ENCODE peak calls at places on chromosomes 5 and 9, in ten cellular contexts. L is adrenal gland, H is sigmoid colon, W is A549, M is upper lobe of left lung, A is stomach, U is gastrocnemius medialis, C is HepG2, S is body of pancreas, Y is esophagus muscularis mucosa. G is an unnamed sample.

GRCh38 chr5:60257852-60258251 is 364.3 kb upstream of the PDE4D start:
- DNase-seq in C (peak), H (no peak), W (no peak), Y (no peak), L (no peak), S (no peak), U (no peak), A (no peak), M (peak), G (no peak)

GRCh38 chr5:78610163-78610583 is 38.4 kb downstream of the LHFPL2 start:
- DNase-seq in W (no peak), M (no peak), C (no peak), A (no peak), U (no peak), H (peak), Y (no peak), L (no peak), S (peak), G (no peak)

GRCh38 chr5:68383888-68384310 is 168.3 kb downstream of the PIK3R1 start:
- DNase-seq in Y (no peak), S (no peak), A (no peak), L (no peak), C (no peak), W (no peak), M (no peak), U (no peak), H (no peak), G (no peak)

GRCh38 chr5:33969572-33970452 is 14.7 kb downstream of the SLC45A2 start:
- DNase-seq in H (no peak), C (peak), U (no peak), L (peak), S (peak), Y (no peak), A (no peak), W (peak), M (no peak), G (no peak)

GRCh38 chr9:72351538-72352453 is 13.2 kb downstream of the ZFAND5 start:
- DNase-seq in C (no peak), L (peak), M (no peak), W (no peak), Y (no peak), A (no peak), H (peak), U (no peak), S (no peak), G (no peak)

GRCh38 chr5:60727032-60727431 is 27.1 kb upstream of the DEPDC1B start:
- DNase-seq in S (no peak), H (no peak), L (no peak), M (no peak), A (no peak), W (no peak), Y (no peak), U (no peak), C (no peak), G (no peak)

GRCh38 chr5:168899673-168900072 is 320.5 kb upstream of the PANK3 start:
- DNase-seq in Y (no peak), L (no peak), U (no peak), H (no peak), A (no peak), S (no peak), C (no peak), M (no peak), W (no peak), G (no peak)

GRCh38 chr5:168219515-168220410 is 71.7 kb upstream of the WWC1 start:
- DNase-seq in Y (no peak), U (no peak), H (no peak), M (peak), S (peak), C (peak), A (peak), W (peak), L (peak), G (peak)

GRCh38 chr9:105479846-105480245 is 32.0 kb downstream of the FSD1L start:
- DNase-seq in H (no peak), L (no peak), S (no peak), A (no peak), U (no peak), Y (no peak), C (no peak), W (no peak), M (no peak), G (no peak)

GRCh38 chr5:139676951-139677367 is 28.8 kb downstream of the CXXC5 start:
- DNase-seq in C (no peak), M (no peak), L (no peak), U (no peak), W (no peak), S (peak), Y (no peak), A (no peak), H (no peak), G (no peak)
- H3K4me3 ChIP-seq in C (no peak), M (no peak), L (no peak), U (no peak), W (no peak), S (no peak), Y (peak), A (peak), H (no peak), G (no peak)

GRCh38 chr5:117455236-117456233 is 880.9 kb upstream of the SEMA6A start:
- DNase-seq in C (peak), A (peak), M (peak), H (no peak), Y (no peak), U (no peak), W (no peak), L (no peak), S (peak), G (peak)
- TF ChIP-seq CTCF in C (peak), A (no peak), M (peak), H (no peak), Y (peak), U (no peak), W (no peak), L (no peak), S (peak), G (no peak)

GRCh38 chr9:13817754-13818278 is 496.1 kb downstream of the NFIB start:
- DNase-seq in W (no peak), M (no peak), S (no peak), U (no peak), Y (no peak), C (no peak), A (no peak), L (no peak), H (no peak), G (no peak)

GRCh38 chr9:13823021-13823420 is 490.9 kb downstream of the NFIB start:
- DNase-seq in Y (no peak), S (no peak), L (no peak), C (no peak), M (no peak), W (no peak), U (no peak), H (no peak), A (no peak), G (no peak)
- TF ChIP-seq POLR2A in Y (no peak), S (no peak), L (no peak), C (no peak), M (no peak), W (no peak), U (no peak), H (no peak), A (no peak), G (no peak)

GRCh38 chr9:138023394-138024124 is 146.0 kb downstream of the CACNA1B start:
- DNase-seq in S (no peak), Y (no peak), C (no peak), L (no peak), H (peak), U (no peak), M (no peak), A (peak), W (no peak), G (peak)

GRCh38 chr9:138021251-138022056 is 143.9 kb downstream of the CACNA1B start:
- DNase-seq in M (no peak), W (no peak), L (no peak), A (peak), H (peak), S (no peak), Y (no peak), C (no peak), U (no peak), G (peak)

GRCh38 chr9:138020795-138021182 is 143.2 kb downstream of the CACNA1B start:
- DNase-seq in S (no peak), L (no peak), H (peak), A (no peak), W (no peak), Y (no peak), C (no peak), U (no peak), M (no peak), G (peak)

GRCh38 chr9:138022756-138023393 is 145.3 kb downstream of the CACNA1B start:
- DNase-seq in C (no peak), H (peak), Y (no peak), W (no peak), A (peak), S (no peak), U (no peak), M (no peak), L (no peak), G (no peak)

DNA sequence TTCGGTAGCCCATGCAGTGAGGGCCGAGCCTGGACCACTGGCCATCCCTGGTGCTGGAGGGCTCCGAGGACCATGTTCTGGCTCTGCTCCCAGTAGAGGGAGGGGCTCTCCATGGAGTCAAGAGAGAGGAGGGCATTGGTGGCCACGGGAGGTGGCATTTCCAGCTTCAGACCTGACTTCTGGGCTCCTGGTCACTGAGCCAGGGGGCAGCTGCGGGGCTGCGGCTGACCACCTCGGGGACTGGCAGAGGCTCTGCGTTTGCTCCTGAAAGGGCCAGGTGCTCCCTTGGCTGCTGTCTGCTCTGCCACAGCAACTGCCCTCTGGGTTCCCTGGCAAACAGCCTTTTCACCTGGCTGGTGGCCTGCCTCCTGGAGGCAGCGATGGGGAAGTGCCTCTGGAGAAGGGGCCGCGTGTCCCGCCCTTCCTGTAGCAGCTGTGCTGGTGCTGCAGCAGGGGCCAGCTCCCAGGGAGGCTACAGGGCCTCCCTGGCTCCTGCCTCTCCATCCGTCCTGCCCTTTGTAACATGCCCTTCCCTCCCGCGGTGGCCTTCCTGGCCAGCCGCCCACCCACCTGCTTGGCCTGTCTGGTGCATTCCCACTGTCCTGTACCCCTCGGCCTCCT is 144.6 kb downstream of the CACNA1B start:
- DNase-seq in U (no peak), L (no peak), W (peak), M (peak), H (peak), C (no peak), S (peak), A (peak), Y (no peak), G (peak)
- H3K4me3 ChIP-seq in U (no peak), L (no peak), W (peak), M (no peak), H (no peak), C (no peak), S (no peak), A (no peak), Y (no peak), G (no peak)

DNA sequence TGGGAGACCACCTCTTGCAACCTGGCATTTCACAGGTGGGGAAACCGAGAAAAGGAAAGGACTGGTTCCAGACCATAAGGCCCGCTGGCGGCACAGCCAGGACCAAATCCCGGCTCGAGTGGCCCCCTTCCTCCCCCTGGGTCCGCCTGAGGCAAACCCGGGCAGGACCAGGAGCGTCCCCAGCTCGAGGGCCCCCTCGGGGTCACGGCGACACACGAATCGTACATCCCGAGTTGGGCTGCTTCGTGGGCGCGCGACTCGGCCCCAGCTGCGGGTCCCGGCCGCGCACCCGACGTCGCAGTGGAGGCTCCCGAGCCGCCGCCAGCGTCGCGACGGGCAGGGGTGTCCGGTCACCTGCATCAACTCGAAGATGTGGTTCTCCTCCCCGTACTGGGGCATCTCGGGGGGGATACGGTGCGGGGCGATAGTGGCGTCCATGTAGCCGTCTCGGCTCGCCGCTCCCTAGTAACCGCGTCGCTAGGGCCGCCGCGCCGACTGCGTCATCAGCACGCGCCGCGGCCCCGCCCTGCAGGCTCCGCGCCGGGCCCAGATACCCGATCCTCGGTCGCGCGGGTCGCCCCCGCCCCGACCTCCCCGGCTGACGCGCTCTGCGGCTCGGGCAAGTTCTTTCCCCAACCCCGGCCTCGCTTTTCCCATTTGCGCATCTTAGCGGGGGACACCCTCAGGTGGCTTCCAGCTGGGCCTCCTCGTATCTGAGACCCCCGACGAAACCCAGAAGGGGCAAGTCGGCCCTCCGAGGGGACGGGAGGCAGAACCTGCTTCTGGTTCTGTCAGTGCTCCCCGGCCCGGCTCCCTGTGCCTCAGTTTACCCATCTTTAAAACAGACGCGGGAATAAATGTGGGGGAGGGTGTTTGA is at the start of gene AK8:
- DNase-seq in A (peak), S (peak), L (peak), H (peak), U (peak), C (peak), W (peak), M (peak), Y (no peak), G (peak)
- TF ChIP-seq CTCF in A (no peak), S (no peak), L (no peak), H (no peak), U (no peak), C (no peak), W (no peak), M (peak), Y (no peak), G (no peak)

GRCh38 chr9:37921168-37921510 is 17.2 kb upstream of the SLC25A51 start:
- DNase-seq in M (no peak), Y (no peak), S (no peak), U (no peak), H (peak), W (no peak), L (no peak), A (no peak), C (no peak), G (no peak)

GRCh38 chr9:37923121-37923795 is 19.3 kb upstream of the SLC25A51 start:
- DNase-seq in Y (no peak), U (no peak), S (peak), H (peak), L (no peak), C (no peak), W (no peak), M (no peak), A (no peak), G (no peak)

GRCh38 chr9:37923796-37924430 is 20.0 kb upstream of the SLC25A51 start:
- DNase-seq in S (no peak), H (peak), Y (no peak), C (no peak), W (no peak), M (no peak), U (no peak), A (no peak), L (no peak), G (no peak)

GRCh38 chr9:37921546-37922300 is 17.8 kb upstream of the SLC25A51 start:
- DNase-seq in L (no peak), S (peak), U (no peak), H (peak), W (no peak), Y (no peak), C (no peak), M (peak), A (no peak), G (peak)

DNA sequence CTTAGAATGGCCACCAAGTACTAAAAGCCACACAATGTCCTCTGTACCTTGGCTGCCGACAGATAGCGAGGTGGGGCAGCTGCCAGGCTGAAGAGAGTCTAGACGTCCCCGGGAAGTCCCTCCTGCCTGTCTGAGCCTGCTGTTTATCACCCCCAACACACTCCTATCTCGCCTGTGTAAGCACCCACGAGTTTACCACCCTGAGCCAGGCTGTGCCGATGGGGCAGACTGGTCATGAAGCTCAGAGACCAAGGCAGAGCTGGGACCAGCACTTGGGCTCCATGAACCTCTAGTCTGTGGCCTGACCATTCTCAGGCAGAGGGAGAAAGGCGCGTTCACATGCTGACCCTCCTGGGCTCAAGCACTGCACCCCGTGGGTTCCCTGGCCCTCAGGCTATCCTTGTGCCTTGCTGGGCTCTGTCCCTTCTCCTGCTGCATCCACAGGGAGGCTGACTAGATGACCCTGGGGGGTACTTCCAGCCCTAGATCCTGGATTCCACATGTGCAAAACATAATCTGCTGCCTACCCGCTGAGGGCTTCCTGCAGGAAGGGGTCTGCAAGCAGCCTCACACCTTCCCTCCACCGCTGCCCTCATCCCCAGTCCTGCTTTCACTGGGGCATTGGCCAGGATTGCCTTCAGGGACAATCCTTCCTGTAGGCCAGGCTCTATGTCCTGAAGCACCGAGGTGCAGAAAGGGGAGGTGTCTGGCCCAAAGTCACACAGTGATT is 18.6 kb upstream of the SLC25A51 start:
- DNase-seq in U (no peak), H (peak), W (no peak), M (no peak), L (no peak), Y (no peak), C (no peak), A (no peak), S (no peak), G (no peak)
- TF ChIP-seq POLR2A in U (no peak), H (no peak), W (no peak), M (no peak), L (no peak), Y (no peak), C (no peak), A (no peak), S (no peak), G (no peak)